ENCODE peak calls at places on chromosomes 6 and 20, in ten cellular contexts. A, I, W, Y, M, Q, P, B, X and F are unnamed samples.

GRCh38 chr6:140970485-140970884 is 1162.2 kb upstream of the GJE1 start:
- DNase-seq in M (no peak), X (no peak), W (no peak), I (peak; percentile 91), B (no peak), A (no peak), P (no peak), Y (no peak), Q (peak; percentile 72), F (no peak)

GRCh38 chr6:51299649-51300380 is 481.1 kb downstream of the TFAP2B start:
- DNase-seq in W (no peak), Y (no peak), X (no peak), M (no peak), I (no peak), A (no peak), P (no peak), Q (no peak), B (no peak), F (no peak)

GRCh38 chr6:19663479-19663878 is 173.7 kb upstream of the ID4 start:
- DNase-seq in A (no peak), Y (no peak), B (no peak), M (no peak), I (no peak), P (no peak), X (no peak), W (no peak), Q (no peak), F (no peak)

GRCh38 chr6:56951049-56951816 is 3.7 kb upstream of the BEND6 start:
- DNase-seq in B (no peak), W (no peak), I (no peak), Q (no peak), P (peak; percentile 46), A (no peak), Y (peak; percentile 31), M (no peak), X (no peak), F (no peak)

GRCh38 chr6:119037941-119038623 is 40.4 kb downstream of the FAM184A start:
- DNase-seq in P (no peak), A (no peak), Y (no peak), W (no peak), Q (no peak), M (no peak), B (no peak), X (no peak), I (no peak), F (no peak)

GRCh38 chr6:12572884-12573824 is 143.4 kb upstream of the PHACTR1 start:
- DNase-seq in M (no peak), P (peak; percentile 85), W (no peak), Y (peak; percentile 28), A (no peak), B (peak; percentile 25), Q (no peak), I (peak; percentile 83), X (no peak), F (peak; percentile 91)

GRCh38 chr20:18790787-18791186 is 22.8 kb upstream of the SCP2D1 start:
- DNase-seq in P (no peak), W (no peak), M (no peak), I (no peak), B (no peak), Q (no peak), Y (no peak), X (no peak), A (no peak), F (no peak)

GRCh38 chr6:56798163-56798562 is 155.5 kb upstream of the DST start:
- DNase-seq in X (no peak), Q (no peak), P (peak; percentile 79), Y (peak; percentile 92), I (peak; percentile 83), B (no peak), W (no peak), A (no peak), M (no peak), F (no peak)

GRCh38 chr6:88881451-88881850 is 82.0 kb downstream of the RNGTT start:
- DNase-seq in A (no peak), X (no peak), B (no peak), W (no peak), Q (no peak), P (no peak), I (no peak), M (no peak), Y (no peak), F (no peak)

GRCh38 chr6:41059569-41059968 is 6.6 kb downstream of the APOBEC2 start:
- DNase-seq in W (no peak), Y (peak; percentile 25), B (no peak), M (no peak), A (no peak), Q (no peak), I (peak; percentile 70), P (peak; percentile 46), X (no peak), F (no peak)

GRCh38 chr6:3294921-3295871 is 36.4 kb downstream of the PSMG4 start:
- DNase-seq in Q (no peak), W (no peak), I (no peak), P (no peak), B (no peak), Y (no peak), X (no peak), A (no peak), M (no peak), F (no peak)

GRCh38 chr6:157779705-157780604 is 43.1 kb upstream of the SNX9 start:
- DNase-seq in A (no peak), X (no peak), Y (peak; percentile 48), B (no peak), P (peak; percentile 53), I (peak; percentile 42), Q (no peak), M (no peak), W (no peak), F (no peak)

GRCh38 chr20:63217706-63218105 is 1.8 kb upstream of the YTHDF1 start:
- DNase-seq in Y (no peak), A (no peak), X (no peak), M (no peak), I (no peak), B (no peak), W (no peak), Q (no peak), P (no peak), F (no peak)

GRCh38 chr20:61230166-61230565 is 21.9 kb upstream of the CDH4 start:
- DNase-seq in B (no peak), Y (no peak), P (no peak), M (no peak), I (no peak), A (no peak), X (no peak), Q (no peak), W (no peak), F (no peak)

GRCh38 chr6:7644394-7644793 is 54.4 kb downstream of the SNRNP48 start:
- DNase-seq in X (no peak), Q (no peak), W (no peak), B (no peak), Y (no peak), I (peak; percentile 28), M (no peak), A (no peak), P (peak; percentile 49), F (no peak)

GRCh38 chr20:35462351-35462750 is 7.0 kb downstream of the CEP250 start:
- DNase-seq in B (no peak), Q (no peak), M (no peak), P (no peak), X (no peak), W (no peak), A (no peak), I (no peak), Y (no peak), F (no peak)